ENCODE peak calls at places on chromosomes 13 and 19, in five cellular contexts. One of them, this sample, is unnamed.

GRCh38 chr13:99972190-99972731 is 694 bp upstream of the ZIC5 start:
- DNase-seq in pancreas: no peak
- DNase-seq in lower lobe of right lung: no peak
- DNase-seq in colonic mucosa: peak; percentile 16
- DNase-seq in thoracic aorta: no peak
- DNase-seq in this sample: no peak

GRCh38 chr19:9913237-9914000 is 22.9 kb downstream of the OLFM2 start:
- DNase-seq in thoracic aorta: no peak
- DNase-seq in colonic mucosa: no peak
- DNase-seq in lower lobe of right lung: no peak
- DNase-seq in pancreas: peak; percentile 64
- DNase-seq in this sample: no peak

GRCh38 chr19:19338082-19338481 is 17.5 kb downstream of the MAU2 start:
- DNase-seq in pancreas: no peak
- DNase-seq in lower lobe of right lung: no peak
- DNase-seq in colonic mucosa: no peak
- DNase-seq in thoracic aorta: no peak
- DNase-seq in this sample: peak; percentile 28

GRCh38 chr13:32309812-32310706 is 5.1 kb downstream of the ZAR1L start:
- DNase-seq in pancreas: no peak
- DNase-seq in thoracic aorta: no peak
- DNase-seq in lower lobe of right lung: no peak
- DNase-seq in colonic mucosa: peak; percentile 30
- DNase-seq in this sample: peak; percentile 82

GRCh38 chr13:37899753-37900152 is 30.2 kb upstream of the TRPC4 start:
- DNase-seq in thoracic aorta: no peak
- DNase-seq in colonic mucosa: peak; percentile 22
- DNase-seq in pancreas: no peak
- DNase-seq in lower lobe of right lung: no peak
- DNase-seq in this sample: no peak

GRCh38 chr13:110123041-110123809 is 183.7 kb downstream of the COL4A1 start:
- DNase-seq in colonic mucosa: no peak
- DNase-seq in thoracic aorta: no peak
- DNase-seq in lower lobe of right lung: no peak
- DNase-seq in pancreas: no peak
- DNase-seq in this sample: no peak

GRCh38 chr13:107365466-107366215 is 797.7 kb upstream of the ARGLU1 start:
- DNase-seq in thoracic aorta: no peak
- DNase-seq in pancreas: no peak
- DNase-seq in lower lobe of right lung: no peak
- DNase-seq in colonic mucosa: no peak
- DNase-seq in this sample: peak; percentile 40

GRCh38 chr13:48842316-48842715 is 133.4 kb upstream of the FNDC3A start:
- DNase-seq in colonic mucosa: no peak
- DNase-seq in pancreas: no peak
- DNase-seq in thoracic aorta: no peak
- DNase-seq in lower lobe of right lung: no peak
- DNase-seq in this sample: no peak

GRCh38 chr19:3154957-3155736 is 19.3 kb downstream of the GNA15 start:
- DNase-seq in pancreas: no peak
- DNase-seq in lower lobe of right lung: peak; percentile 82
- DNase-seq in colonic mucosa: peak; percentile 49
- DNase-seq in thoracic aorta: peak; percentile 85
- DNase-seq in this sample: peak; percentile 100

GRCh38 chr19:29771708-29772415 is 39.9 kb upstream of the CCNE1 start:
- DNase-seq in thoracic aorta: no peak
- DNase-seq in pancreas: peak; percentile 85
- DNase-seq in lower lobe of right lung: no peak
- DNase-seq in colonic mucosa: peak; percentile 33
- DNase-seq in this sample: peak; percentile 55

DNA sequence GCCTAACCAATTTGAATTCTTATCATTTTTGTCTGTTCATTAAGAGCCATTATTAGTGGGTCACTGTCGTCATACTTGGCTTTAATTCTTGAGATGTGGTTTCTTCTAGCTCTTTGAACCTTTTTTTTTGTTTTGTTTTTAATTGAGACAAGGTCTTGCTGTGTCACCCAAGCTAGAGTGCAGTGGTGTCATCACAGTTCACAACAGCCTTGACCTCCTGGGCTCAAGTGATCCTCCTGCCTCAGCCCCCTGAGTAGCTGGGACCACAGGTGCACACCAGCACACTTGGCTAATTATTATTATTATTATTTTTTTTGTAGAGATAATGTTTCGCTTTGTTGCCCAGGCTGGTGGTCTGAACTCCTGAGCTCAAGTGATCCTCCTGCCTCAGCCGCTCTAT is 25.8 kb upstream of the LDLR start:
- DNase-seq in thoracic aorta: no peak
- DNase-seq in pancreas: no peak
- DNase-seq in lower lobe of right lung: no peak
- DNase-seq in colonic mucosa: no peak
- DNase-seq in this sample: no peak
- TF ChIP-seq CTCF in thoracic aorta: no peak
- TF ChIP-seq CTCF in pancreas: no peak
- TF ChIP-seq CTCF in lower lobe of right lung: no peak
- TF ChIP-seq CTCF in colonic mucosa: no peak
- TF ChIP-seq CTCF in this sample: no peak

GRCh38 chr19:17686027-17686511 is 2.1 kb downstream of the UNC13A start:
- DNase-seq in lower lobe of right lung: no peak
- DNase-seq in colonic mucosa: no peak
- DNase-seq in thoracic aorta: no peak
- DNase-seq in pancreas: no peak
- DNase-seq in this sample: peak; percentile 20
- H3K4me3 ChIP-seq in lower lobe of right lung: peak overlapping the region; percentile 23
- H3K4me3 ChIP-seq in colonic mucosa: no peak overlapping the region
- H3K4me3 ChIP-seq in thoracic aorta: peak overlapping the region; percentile 63
- H3K4me3 ChIP-seq in pancreas: no peak overlapping the region
- H3K4me3 ChIP-seq in this sample: peak overlapping the region; percentile 17

GRCh38 chr19:47848871-47849473 is 10.1 kb upstream of the TPRX2 start:
- DNase-seq in pancreas: no peak
- DNase-seq in colonic mucosa: peak; percentile 24
- DNase-seq in lower lobe of right lung: peak; percentile 54
- DNase-seq in thoracic aorta: no peak
- DNase-seq in this sample: peak; percentile 23
- TF ChIP-seq CTCF in pancreas: no peak
- TF ChIP-seq CTCF in colonic mucosa: peak; percentile 16
- TF ChIP-seq CTCF in lower lobe of right lung: peak; percentile 36
- TF ChIP-seq CTCF in thoracic aorta: peak; percentile 19
- TF ChIP-seq CTCF in this sample: peak; percentile 44

GRCh38 chr19:47848425-47848824 is 10.6 kb upstream of the TPRX2 start:
- DNase-seq in colonic mucosa: no peak
- DNase-seq in lower lobe of right lung: no peak
- DNase-seq in pancreas: no peak
- DNase-seq in thoracic aorta: no peak
- DNase-seq in this sample: no peak
- H3K4me3 ChIP-seq in colonic mucosa: no peak overlapping the region
- H3K4me3 ChIP-seq in lower lobe of right lung: no peak overlapping the region
- H3K4me3 ChIP-seq in pancreas: no peak overlapping the region
- H3K4me3 ChIP-seq in thoracic aorta: no peak overlapping the region
- H3K4me3 ChIP-seq in this sample: no peak overlapping the region